ENCODE peak calls at places on chromosomes 13 and 19, in ten cellular contexts. E, J, F, S, T, P, R, Z, Q and H are unnamed samples.

GRCh38 chr19:56170261-56170660 is 5.5 kb upstream of the GALP start:
- DNase-seq in E (no peak), J (peak; percentile 87), F (no peak), S (peak; percentile 82), T (no peak), P (no peak), R (peak; percentile 26), Z (no peak), Q (no peak), H (no peak)

GRCh38 chr13:36766295-36766694 is 52.7 kb upstream of the RFXAP start:
- DNase-seq in E (no peak), J (peak; percentile 9), F (no peak), S (peak; percentile 1), T (no peak), P (no peak), R (no peak), Z (no peak), Q (no peak), H (no peak)

GRCh38 chr19:33280351-33280921 is 21.9 kb downstream of the CEBPA start:
- DNase-seq in E (no peak), J (no peak), F (no peak), S (no peak), T (peak; percentile 55), P (no peak), R (no peak), Z (no peak), Q (no peak), H (no peak)

GRCh38 chr19:2050349-2050990 is 574 bp downstream of the MKNK2 start:
- DNase-seq in E (no peak), J (no peak), F (no peak), S (no peak), T (no peak), P (no peak), R (no peak), Z (peak; percentile 64), Q (no peak), H (no peak)

GRCh38 chr13:101522607-101523006 is 70.1 kb downstream of the ITGBL1 start:
- DNase-seq in E (no peak), J (no peak), F (no peak), S (no peak), T (no peak), P (no peak), R (no peak), Z (no peak), Q (no peak), H (no peak)

GRCh38 chr19:1766800-1767352 is 13.6 kb downstream of the ONECUT3 start:
- DNase-seq in E (no peak), J (no peak), F (no peak), S (no peak), T (no peak), P (no peak), R (no peak), Z (no peak), Q (no peak), H (no peak)

GRCh38 chr13:102667911-102668310 is 26.9 kb downstream of the METTL21C start:
- DNase-seq in E (no peak), J (no peak), F (no peak), S (no peak), T (no peak), P (no peak), R (no peak), Z (no peak), Q (no peak), H (no peak)

GRCh38 chr19:17706750-17707181 is 12.5 kb upstream of the MAP1S start:
- DNase-seq in E (no peak), J (no peak), F (no peak), S (no peak), T (peak; percentile 21), P (peak; percentile 60), R (no peak), Z (peak; percentile 86), Q (no peak), H (peak; percentile 75)

GRCh38 chr19:17562097-17562496 is 6.6 kb downstream of the COLGALT1 start:
- DNase-seq in E (no peak), J (no peak), F (no peak), S (no peak), T (no peak), P (no peak), R (no peak), Z (no peak), Q (no peak), H (no peak)

GRCh38 chr19:3607398-3608078 is 863 bp upstream of the TBXA2R start:
- DNase-seq in E (no peak), J (no peak), F (no peak), S (no peak), T (no peak), P (no peak), R (peak; percentile 82), Z (peak; percentile 66), Q (no peak), H (peak; percentile 28)

GRCh38 chr13:97549201-97549600 is 115.2 kb downstream of the RAP2A start:
- DNase-seq in E (no peak), J (no peak), F (no peak), S (no peak), T (no peak), P (no peak), R (no peak), Z (no peak), Q (no peak), H (no peak)

GRCh38 chr13:43307921-43308433 is 284.6 kb downstream of the DNAJC15 start:
- DNase-seq in E (no peak), J (peak; percentile 97), F (no peak), S (peak; percentile 47), T (no peak), P (no peak), R (peak; percentile 79), Z (no peak), Q (peak; percentile 23), H (peak; percentile 98)

GRCh38 chr19:38657633-38658222 is 10.3 kb downstream of the ACTN4 start:
- DNase-seq in E (no peak), J (peak; percentile 89), F (no peak), S (peak; percentile 44), T (no peak), P (no peak), R (no peak), Z (peak; percentile 43), Q (no peak), H (no peak)

GRCh38 chr13:28320884-28321574 is 173.9 kb downstream of the FLT1 start:
- DNase-seq in E (no peak), J (no peak), F (no peak), S (no peak), T (no peak), P (no peak), R (no peak), Z (no peak), Q (no peak), H (no peak)